ENCODE peak calls at places on chromosomes 6 and 20, in six cellular contexts. N is OCI-LY7, B is stomach, T is fibroblast of mammary gland, X is tibial artery, I is spleen. C is an unnamed sample.

GRCh38 chr6:12528581-12529363 is 187.8 kb upstream of the PHACTR1 start:
- DNase-seq in N (no peak), B (no peak), T (no peak), X (no peak), I (no peak), C (no peak)

GRCh38 chr6:157682856-157683481 is 140.1 kb upstream of the SNX9 start:
- DNase-seq in N (no peak), B (no peak), T (peak), X (no peak), I (no peak), C (no peak)

GRCh38 chr6:7496266-7496875 is 45.1 kb upstream of the DSP start:
- DNase-seq in N (no peak), B (no peak), T (peak), X (no peak), I (no peak), C (no peak)

GRCh38 chr20:19976595-19977372 is 40.4 kb upstream of the NAA20 start:
- DNase-seq in N (no peak), B (peak), T (peak), X (peak), I (no peak), C (no peak)

GRCh38 chr6:163455553-163455952 is 41.0 kb downstream of the QKI start:
- DNase-seq in N (no peak), B (no peak), T (peak), X (no peak), I (no peak), C (no peak)

GRCh38 chr6:72619883-72620696 is 1.8 kb upstream of the KCNQ5 start:
- DNase-seq in N (peak), B (peak), T (no peak), X (peak), I (peak), C (no peak)

GRCh38 chr6:151440930-151441329 is 11.0 kb downstream of the RMND1 start:
- DNase-seq in N (peak), B (no peak), T (peak), X (no peak), I (no peak), C (no peak)

GRCh38 chr20:47117325-47117724 is 222.7 kb downstream of the EYA2 start:
- DNase-seq in N (no peak), B (no peak), T (no peak), X (no peak), I (no peak), C (no peak)

GRCh38 chr20:8633366-8633765 is 435.5 kb upstream of the PLCB4 start:
- DNase-seq in N (no peak), B (no peak), T (peak), X (no peak), I (no peak), C (no peak)

GRCh38 chr20:50066161-50066834 is 46.7 kb downstream of the UBE2V1 start:
- DNase-seq in N (no peak), B (no peak), T (no peak), X (no peak), I (no peak), C (no peak)

GRCh38 chr6:46510656-46511055 is 19.4 kb upstream of the RCAN2 start:
- DNase-seq in N (no peak), B (no peak), T (peak), X (peak), I (no peak), C (no peak)

GRCh38 chr6:52876056-52876787 is 33.3 kb downstream of the GSTA3 start:
- DNase-seq in N (no peak), B (no peak), T (no peak), X (no peak), I (no peak), C (peak)

GRCh38 chr6:111843347-111844147 is 29.7 kb downstream of the FYN start:
- DNase-seq in N (no peak), B (no peak), T (no peak), X (no peak), I (peak), C (no peak)

GRCh38 chr6:30684386-30685156 is 1.9 kb downstream of the PPP1R18 start:
- DNase-seq in N (peak), B (peak), T (peak), X (peak), I (peak), C (no peak)

GRCh38 chr20:32983459-32984112 is 20.6 kb downstream of the SUN5 start:
- DNase-seq in N (no peak), B (no peak), T (no peak), X (no peak), I (peak), C (no peak)

GRCh38 chr6:159979136-159979874 is 10.4 kb downstream of the IGF2R start:
- DNase-seq in N (peak), B (peak), T (peak), X (no peak), I (peak), C (no peak)

GRCh38 chr20:10414982-10415650 is 18.9 kb downstream of the MKKS start:
- DNase-seq in N (no peak), B (no peak), T (no peak), X (no peak), I (no peak), C (no peak)

GRCh38 chr6:674406-674805 is 17.5 kb upstream of the HUS1B start:
- DNase-seq in N (no peak), B (no peak), T (no peak), X (no peak), I (no peak), C (no peak)

GRCh38 chr6:169591616-169592015 is 110.2 kb downstream of the WDR27 start:
- DNase-seq in N (no peak), B (no peak), T (no peak), X (no peak), I (no peak), C (no peak)

GRCh38 chr20:36712775-36713174 is 33.1 kb downstream of the NDRG3 start:
- DNase-seq in N (no peak), B (no peak), T (no peak), X (no peak), I (no peak), C (no peak)

GRCh38 chr6:106444777-106445507 is 84.4 kb downstream of the CRYBG1 start:
- DNase-seq in N (peak), B (no peak), T (peak), X (no peak), I (no peak), C (no peak)

GRCh38 chr6:168386973-168387372 is 54.0 kb upstream of the SMOC2 start:
- DNase-seq in N (no peak), B (no peak), T (no peak), X (no peak), I (peak), C (no peak)

GRCh38 chr6:167474725-167475124 is 149.8 kb downstream of the TTLL2 start:
- DNase-seq in N (no peak), B (no peak), T (no peak), X (no peak), I (no peak), C (no peak)

GRCh38 chr6:134389129-134389528 is 71.2 kb upstream of the SGK1 start:
- DNase-seq in N (no peak), B (no peak), T (no peak), X (no peak), I (no peak), C (no peak)

GRCh38 chr6:11236351-11236750 is 3.9 kb upstream of the NEDD9 start:
- DNase-seq in N (no peak), B (no peak), T (no peak), X (no peak), I (no peak), C (no peak)

GRCh38 chr20:31709939-31710338 is 12.7 kb downstream of the BCL2L1 start:
- DNase-seq in N (no peak), B (no peak), T (no peak), X (no peak), I (no peak), C (no peak)

GRCh38 chr6:169096326-169096882 is 157.2 kb downstream of the THBS2 start:
- DNase-seq in N (no peak), B (no peak), T (peak), X (no peak), I (no peak), C (no peak)

GRCh38 chr6:130993292-130993765 is 69.7 kb downstream of the EPB41L2 start:
- DNase-seq in N (peak), B (no peak), T (no peak), X (no peak), I (no peak), C (no peak)

GRCh38 chr20:59446361-59446760 is 145.9 kb downstream of the EDN3 start:
- DNase-seq in N (no peak), B (no peak), T (no peak), X (no peak), I (no peak), C (no peak)

GRCh38 chr20:43409041-43409913 is 48.4 kb upstream of the SRSF6 start:
- DNase-seq in N (peak), B (no peak), T (peak), X (no peak), I (no peak), C (peak)

GRCh38 chr6:5132741-5133140 is 47.6 kb downstream of the PPP1R3G start:
- DNase-seq in N (peak), B (peak), T (peak), X (peak), I (peak), C (no peak)

GRCh38 chr6:45736134-45736533 is 279.5 kb downstream of the CLIC5 start:
- DNase-seq in N (no peak), B (no peak), T (no peak), X (no peak), I (no peak), C (no peak)

GRCh38 chr6:118530942-118531341 is 17.2 kb upstream of the PLN start:
- DNase-seq in N (no peak), B (no peak), T (no peak), X (no peak), I (no peak), C (no peak)

GRCh38 chr20:37298190-37298939 is 8.9 kb downstream of the MANBAL start:
- DNase-seq in N (no peak), B (peak), T (peak), X (peak), I (no peak), C (no peak)

GRCh38 chr20:35625584-35626385 is 10.2 kb downstream of the SPAG4 start:
- DNase-seq in N (no peak), B (no peak), T (no peak), X (no peak), I (no peak), C (no peak)

GRCh38 chr6:44653091-44653490 is 265.6 kb downstream of the CDC5L start:
- DNase-seq in N (no peak), B (no peak), T (no peak), X (no peak), I (no peak), C (no peak)

GRCh38 chr6:157432231-157432630 is 51.2 kb downstream of the ZDHHC14 start:
- DNase-seq in N (no peak), B (no peak), T (no peak), X (no peak), I (no peak), C (no peak)

GRCh38 chr6:170068496-170068895 is 222.4 kb downstream of the DLL1 start:
- DNase-seq in N (no peak), B (no peak), T (no peak), X (peak), I (peak), C (no peak)

GRCh38 chr20:24506146-24506545 is 36.7 kb downstream of the SYNDIG1 start:
- DNase-seq in N (no peak), B (no peak), T (no peak), X (no peak), I (no peak), C (no peak)

DNA sequence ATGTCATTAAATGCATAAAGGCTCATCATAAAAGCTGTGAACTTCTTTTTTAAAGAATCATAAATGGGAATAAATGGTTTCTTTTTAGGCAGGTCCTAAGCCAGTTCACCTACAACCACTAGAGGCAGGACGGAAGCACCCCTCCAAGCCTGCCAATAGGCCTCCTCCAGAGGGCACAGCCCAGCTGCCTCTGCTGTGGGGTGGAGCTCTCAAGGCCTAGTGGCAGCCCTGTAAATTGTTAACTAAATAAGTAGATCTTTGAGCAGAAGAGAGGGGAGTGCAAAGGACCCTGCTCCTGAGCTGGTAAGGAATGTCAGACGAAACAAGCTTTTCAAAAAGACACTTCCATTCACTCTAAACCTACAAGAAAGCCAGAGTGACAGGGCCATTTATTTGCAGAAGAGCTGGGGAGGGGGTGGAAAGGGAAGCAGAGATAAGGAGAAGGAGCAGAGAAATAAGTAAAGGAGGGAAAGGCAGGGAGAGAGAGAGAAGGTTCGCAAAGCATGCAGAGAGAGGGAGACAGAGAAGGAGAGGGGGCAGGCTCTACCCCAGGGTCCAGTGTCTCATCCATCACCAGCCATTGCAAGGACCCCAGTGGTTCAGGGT is 18.0 kb upstream of the MAFB start:
- DNase-seq in N (peak), B (no peak), T (no peak), X (no peak), I (no peak), C (no peak)
- TF ChIP-seq CTCF in N (peak), B (no peak), T (no peak), X (no peak), I (no peak), C (no peak)

GRCh38 chr6:158870418-158870957 is 51.3 kb upstream of the EZR start:
- DNase-seq in N (peak), B (no peak), T (no peak), X (no peak), I (no peak), C (no peak)
- H3K4me3 ChIP-seq in N (peak), B (peak), T (peak), X (peak), I (no peak), C (peak)

DNA sequence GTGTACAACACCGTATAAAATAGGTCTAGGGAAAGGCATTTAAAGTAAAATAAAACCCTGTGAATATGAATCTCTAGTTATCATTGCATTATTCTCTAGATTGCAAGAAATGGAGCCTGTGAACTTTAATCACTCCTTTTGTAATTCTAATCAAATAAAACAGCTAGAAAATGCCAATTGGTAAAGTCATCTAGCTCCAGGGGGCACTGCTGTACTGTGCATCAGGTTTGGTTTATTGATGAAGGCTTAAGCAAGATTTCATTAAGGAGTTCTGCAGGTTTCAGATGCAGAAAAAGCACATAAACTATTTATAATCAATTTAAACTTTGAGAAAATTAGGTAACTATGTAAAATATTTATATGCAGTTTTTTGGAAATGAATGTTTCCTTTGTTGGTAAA is 645.0 kb downstream of the PHF3 start:
- DNase-seq in N (no peak), B (no peak), T (peak), X (no peak), I (no peak), C (peak)
- TF ChIP-seq CTCF in N (peak), B (no peak), T (peak), X (peak), I (no peak), C (peak)

DNA sequence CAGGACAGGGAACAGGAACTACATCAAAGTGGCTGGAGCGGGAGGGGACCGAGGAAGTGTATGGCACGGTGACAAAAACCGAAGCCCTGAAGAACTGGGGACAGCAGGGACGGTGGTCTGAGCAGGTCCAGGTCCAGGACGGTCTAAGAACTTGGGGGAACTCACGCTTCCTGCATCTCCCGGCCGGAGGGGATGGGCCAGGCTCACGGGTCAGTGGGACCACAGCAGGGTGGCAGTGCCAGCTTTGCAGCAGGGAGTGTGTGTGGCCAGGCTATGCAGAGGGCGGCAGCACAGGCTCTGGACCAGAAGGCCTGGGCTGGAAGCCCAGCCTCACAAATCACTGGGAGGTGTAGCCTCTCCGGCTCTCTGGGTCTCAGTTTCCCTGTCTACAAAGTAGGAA is 123.8 kb downstream of the BMP7 start:
- DNase-seq in N (no peak), B (no peak), T (no peak), X (no peak), I (peak), C (no peak)
- H3K4me3 ChIP-seq in N (no peak), B (no peak), T (no peak), X (no peak), I (no peak), C (no peak)

GRCh38 chr6:113488061-113488460 is 369.1 kb upstream of the MARCKS start:
- DNase-seq in N (no peak), B (no peak), T (peak), X (no peak), I (no peak), C (no peak)
- TF ChIP-seq CTCF in N (no peak), B (no peak), T (peak), X (no peak), I (no peak), C (peak)

GRCh38 chr20:64119681-64120341 is 12.4 kb upstream of the NPBWR2 start:
- DNase-seq in N (peak), B (no peak), T (peak), X (no peak), I (peak), C (no peak)
- H3K4me3 ChIP-seq in N (peak), B (peak), T (no peak), X (no peak), I (no peak), C (no peak)

GRCh38 chr6:113978084-113978675 is 7.2 kb upstream of the HDAC2 start:
- DNase-seq in N (no peak), B (no peak), T (no peak), X (no peak), I (no peak), C (no peak)

GRCh38 chr6:113982055-113982550 is 11.2 kb upstream of the HDAC2 start:
- DNase-seq in N (no peak), B (no peak), T (no peak), X (no peak), I (no peak), C (no peak)

GRCh38 chr6:113976806-113977205 is 5.9 kb upstream of the HDAC2 start:
- DNase-seq in N (no peak), B (no peak), T (no peak), X (no peak), I (no peak), C (no peak)

GRCh38 chr6:113979930-113980329 is 9.0 kb upstream of the HDAC2 start:
- DNase-seq in N (peak), B (no peak), T (no peak), X (no peak), I (no peak), C (no peak)

DNA sequence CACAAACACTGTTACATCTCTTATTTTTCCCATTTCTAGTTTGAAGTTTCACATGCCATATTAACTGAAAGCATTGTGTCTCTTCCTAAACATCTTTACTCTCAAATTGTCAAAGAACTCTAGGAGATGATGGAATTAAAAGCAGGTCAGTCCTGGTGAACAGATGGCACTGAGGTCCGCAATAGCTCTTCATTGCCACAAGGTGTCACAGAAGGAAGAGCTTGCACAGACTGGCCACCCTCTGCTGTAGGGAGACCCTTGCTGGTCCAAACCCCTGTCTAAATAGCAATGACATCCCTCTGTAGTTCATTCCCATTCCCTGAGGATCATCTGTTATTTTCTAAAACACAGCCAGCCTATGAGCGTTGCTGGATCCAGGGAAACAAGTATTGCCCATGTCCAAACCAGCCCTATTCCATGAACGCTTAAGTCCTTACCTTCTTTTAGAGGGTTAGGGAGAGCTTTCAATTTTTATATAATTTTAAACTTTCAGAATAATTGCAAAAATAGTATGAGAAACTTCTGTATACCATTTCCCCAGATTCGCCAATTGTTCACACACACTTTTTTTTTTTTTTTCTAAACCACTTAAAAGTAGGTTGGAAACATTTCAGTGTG is 10.1 kb upstream of the HDAC2 start:
- DNase-seq in N (peak), B (no peak), T (peak), X (no peak), I (no peak), C (no peak)
- TF ChIP-seq CTCF in N (peak), B (no peak), T (peak), X (peak), I (no peak), C (peak)

GRCh38 chr6:122995930-122996796 is at the start of gene CLVS2:
- DNase-seq in N (no peak), B (no peak), T (peak), X (no peak), I (peak), C (no peak)
- H3K4me3 ChIP-seq in N (no peak), B (peak), T (peak), X (peak), I (no peak), C (no peak)